ENCODE peak calls at places on chromosomes 11 and 22, in eight cellular contexts. J is stomach; C is renal cortical epithelial cell; M is lung; X is T-helper 2 cell treated with Interferon-gamma antibody and Interleukin-4, amounts not matched to agents 5 μg/mL and 100 μg/mL, for 36 hours; U is adrenal gland; Q is activated T-cell treated with anti-CD3 and anti-CD28 coated beads, Interleukin-2, amount 50 U/mL, for 4 hours; T is stimulated activated CD8-positive, alpha-beta memory T cell treated with anti-CD3 and anti-CD28 coated beads, Interleukin-15, amount 100 ng/mL, for 4 hours. H is an unnamed sample.

GRCh38 chr11:110290591-110291334 is 5.7 kb downstream of the RDX start:
- DNase-seq in U (no peak), X (no peak), T (no peak), Q (no peak), C (no peak), J (no peak), M (no peak), H (no peak)

GRCh38 chr11:114257621-114258558 is 38.3 kb upstream of the NNMT start:
- DNase-seq in C (peak; percentile 38), J (no peak), T (no peak), U (peak; percentile 66), M (no peak), Q (no peak), X (no peak), H (no peak)

GRCh38 chr11:109236696-109237095 is 185.3 kb upstream of the C11orf87 start:
- DNase-seq in U (no peak), T (no peak), J (no peak), X (no peak), Q (no peak), M (no peak), C (peak; percentile 86), H (no peak)

GRCh38 chr11:8679006-8679405 is 3.5 kb downstream of the TRIM66 start:
- DNase-seq in C (no peak), J (no peak), X (no peak), T (no peak), Q (no peak), M (no peak), U (no peak), H (no peak)

GRCh38 chr11:128282053-128282452 is 305.3 kb downstream of the ETS1 start:
- DNase-seq in Q (no peak), M (no peak), X (no peak), T (no peak), U (no peak), J (no peak), C (no peak), H (no peak)

GRCh38 chr11:109971184-109971523 is 122.0 kb upstream of the ZC3H12C start:
- DNase-seq in J (no peak), Q (no peak), T (no peak), X (no peak), C (peak; percentile 57), M (no peak), U (no peak), H (no peak)

GRCh38 chr11:19742595-19743292 is 30.1 kb downstream of the NAV2 start:
- DNase-seq in J (peak; percentile 84), X (peak; percentile 45), U (peak; percentile 81), M (peak; percentile 82), T (peak; percentile 27), Q (peak; percentile 53), C (peak; percentile 73), H (no peak)

GRCh38 chr22:45731041-45731797 is 59.6 kb downstream of the ATXN10 start:
- DNase-seq in T (no peak), J (no peak), Q (no peak), X (no peak), M (no peak), U (no peak), C (peak; percentile 24), H (no peak)

GRCh38 chr11:91178366-91178765 is 955.5 kb upstream of the CHORDC1 start:
- DNase-seq in M (no peak), C (no peak), T (no peak), X (no peak), Q (no peak), U (no peak), J (no peak), H (no peak)

GRCh38 chr11:94802501-94802900 is 34.3 kb downstream of the AMOTL1 start:
- DNase-seq in X (no peak), U (no peak), T (no peak), M (no peak), Q (no peak), C (no peak), J (no peak), H (no peak)

GRCh38 chr11:10394229-10395100 is 60.6 kb upstream of the AMPD3 start:
- DNase-seq in J (no peak), Q (no peak), T (no peak), C (no peak), X (no peak), U (no peak), M (no peak), H (peak; percentile 89)

GRCh38 chr22:45308624-45309421 is 911 bp upstream of the FAM118A start:
- DNase-seq in Q (no peak), T (no peak), C (no peak), J (no peak), U (no peak), X (no peak), M (no peak), H (no peak)

GRCh38 chr11:80462211-80462610 is 1021.4 kb upstream of the TENM4 start:
- DNase-seq in C (peak; percentile 76), X (no peak), T (no peak), U (no peak), Q (no peak), J (no peak), M (no peak), H (no peak)

GRCh38 chr22:30290679-30291333 is 1.5 kb upstream of the CASTOR1 start:
- DNase-seq in C (peak; percentile 72), Q (no peak), T (no peak), J (peak; percentile 91), U (peak; percentile 95), X (no peak), M (peak; percentile 92), H (no peak)

GRCh38 chr22:30655532-30655931 is 12.1 kb downstream of the DUSP18 start:
- DNase-seq in U (no peak), M (no peak), J (no peak), T (no peak), Q (no peak), C (no peak), X (no peak), H (no peak)

GRCh38 chr11:86818466-86819282 is 18.3 kb downstream of the PRSS23 start:
- DNase-seq in X (no peak), J (no peak), Q (no peak), T (no peak), M (no peak), C (peak; percentile 81), U (no peak), H (peak; percentile 72)

GRCh38 chr11:62445314-62445740 is 26.5 kb downstream of the SCGB1A1 start:
- DNase-seq in J (peak; percentile 53), T (no peak), C (no peak), U (no peak), X (no peak), Q (no peak), M (no peak), H (no peak)

GRCh38 chr11:21622995-21623394 is 569.9 kb upstream of the ANO5 start:
- DNase-seq in U (no peak), T (no peak), C (peak; percentile 54), Q (no peak), J (no peak), M (no peak), X (no peak), H (no peak)

GRCh38 chr22:47918936-47919505 is 1156.6 kb downstream of the TBC1D22A start:
- DNase-seq in Q (no peak), T (no peak), J (no peak), C (no peak), X (no peak), M (no peak), U (no peak), H (no peak)

GRCh38 chr22:33931406-33931805 is 11.1 kb upstream of the LARGE1 start:
- DNase-seq in M (no peak), X (no peak), J (no peak), U (no peak), C (no peak), T (no peak), Q (no peak), H (no peak)

GRCh38 chr11:47156333-47156732 is 20.3 kb downstream of the ARFGAP2 start:
- DNase-seq in Q (no peak), M (no peak), C (peak; percentile 16), J (no peak), T (no peak), X (no peak), U (no peak), H (no peak)

GRCh38 chr11:36195496-36196346 is 93.5 kb downstream of the COMMD9 start:
- DNase-seq in U (no peak), M (peak; percentile 2), T (no peak), X (no peak), J (no peak), C (no peak), Q (no peak), H (no peak)